ENCODE peak calls at places on chromosome 11, in ten cellular contexts. C is IMR-90, K is PC-3, E is GM23248, F is fibroblast of lung, P is colonic mucosa, Z is neural progenitor cell, Y is H9, R is neuronal stem cell, N is astrocyte. T is an unnamed sample.
A peak's percentile ranks its signal among the peaks of the same experiment; 100 is the strongest.

GRCh38 chr11:69444381-69445130 is 36.9 kb upstream of the LINC01488 start:
- DNase-seq in C (peak; percentile 93), K (peak; percentile 63), E (peak; percentile 91), F (peak; percentile 90), P (peak; percentile 41), Z (peak; percentile 79), Y (peak; percentile 83), R (no peak), N (peak; percentile 90), T (peak; percentile 90)

GRCh38 chr11:117691501-117691900 is 105.5 kb downstream of the DSCAML1 start:
- DNase-seq in C (no peak), K (peak; percentile 27), E (no peak), F (no peak), P (no peak), Z (no peak), Y (no peak), R (no peak), N (no peak), T (no peak)

GRCh38 chr11:8068605-8069221 is 12.3 kb upstream of the TUB start:
- DNase-seq in C (peak; percentile 91), K (peak; percentile 39), E (peak; percentile 83), F (peak; percentile 92), P (no peak), Z (no peak), Y (peak; percentile 23), R (no peak), N (peak; percentile 92), T (no peak)

GRCh38 chr11:108340958-108341357 is 118.1 kb downstream of the ATM start:
- DNase-seq in C (no peak), K (peak; percentile 95), E (no peak), F (no peak), P (no peak), Z (no peak), Y (peak; percentile 68), R (no peak), N (no peak), T (peak; percentile 96)

GRCh38 chr11:75063732-75064314 is 32.9 kb downstream of the OR2AT4 start:
- DNase-seq in C (peak; percentile 10), K (peak; percentile 41), E (peak; percentile 1), F (peak; percentile 24), P (no peak), Z (no peak), Y (no peak), R (no peak), N (no peak), T (no peak)

GRCh38 chr11:92866679-92867282 is 102.7 kb upstream of the MTNR1B start:
- DNase-seq in C (no peak), K (no peak), E (no peak), F (no peak), P (no peak), Z (no peak), Y (no peak), R (no peak), N (no peak), T (no peak)

GRCh38 chr11:88352139-88352538 is 14.6 kb upstream of the CTSC start:
- DNase-seq in C (peak; percentile 30), K (peak; percentile 59), E (peak; percentile 43), F (peak; percentile 62), P (no peak), Z (no peak), Y (no peak), R (no peak), N (peak; percentile 52), T (peak; percentile 37)

GRCh38 chr11:42976636-42977217 is 335.1 kb upstream of the API5 start:
- DNase-seq in C (no peak), K (no peak), E (no peak), F (no peak), P (no peak), Z (no peak), Y (no peak), R (no peak), N (no peak), T (no peak)

GRCh38 chr11:73381589-73381988 is 5.4 kb downstream of the RELT start:
- DNase-seq in C (no peak), K (no peak), E (no peak), F (no peak), P (no peak), Z (no peak), Y (no peak), R (no peak), N (no peak), T (no peak)

DNA sequence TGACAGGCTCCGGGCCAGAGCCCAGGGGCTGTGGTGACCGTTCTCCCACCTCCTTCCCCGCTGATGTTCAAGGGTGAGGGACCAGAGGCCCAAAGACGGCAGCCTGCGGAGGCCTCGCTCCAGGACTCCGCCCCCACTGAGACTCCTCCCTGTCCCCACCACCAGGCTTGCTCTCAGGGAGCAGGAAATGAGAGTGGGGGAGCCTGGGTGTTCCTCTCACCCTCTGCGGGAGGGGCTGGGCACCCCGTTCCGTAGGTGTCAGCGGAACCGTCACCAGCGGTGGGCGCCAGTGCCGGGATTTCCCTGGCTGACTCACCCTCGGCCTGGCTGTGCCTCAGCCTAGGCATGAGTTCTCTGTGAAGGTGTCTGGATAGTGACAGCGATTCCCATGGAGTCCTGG is 15.7 kb downstream of the DAGLA start:
- DNase-seq in C (peak; percentile 81), K (peak; percentile 93), E (peak; percentile 95), F (peak; percentile 78), P (peak; percentile 81), Z (no peak), Y (no peak), R (no peak), N (peak; percentile 71), T (peak; percentile 91)
- H3K9ac ChIP-seq in C (no peak overlapping the region), K (peak overlapping the region; percentile 66), E (peak overlapping the region; percentile 72), F (peak overlapping the region; percentile 16), P (peak overlapping the region; percentile 54), Z (no peak overlapping the region), Y (no peak overlapping the region), R (peak overlapping the region; percentile 24), N (peak overlapping the region; percentile 75), T (peak overlapping the region; percentile 45)

GRCh38 chr11:83063073-83063754 is 8.5 kb downstream of the RAB30 start:
- DNase-seq in C (peak; percentile 33), K (peak; percentile 36), E (peak; percentile 68), F (peak; percentile 83), P (no peak), Z (no peak), Y (no peak), R (no peak), N (peak; percentile 82), T (no peak)

GRCh38 chr11:83061883-83062282 is 9.8 kb downstream of the RAB30 start:
- DNase-seq in C (no peak), K (no peak), E (no peak), F (no peak), P (no peak), Z (no peak), Y (no peak), R (no peak), N (no peak), T (no peak)

GRCh38 chr11:83060965-83061364 is 10.7 kb downstream of the RAB30 start:
- DNase-seq in C (no peak), K (no peak), E (no peak), F (no peak), P (no peak), Z (no peak), Y (no peak), R (no peak), N (no peak), T (no peak)

GRCh38 chr11:83068573-83068972 is 3.1 kb downstream of the RAB30 start:
- DNase-seq in C (no peak), K (no peak), E (no peak), F (no peak), P (no peak), Z (no peak), Y (no peak), R (no peak), N (no peak), T (no peak)

DNA sequence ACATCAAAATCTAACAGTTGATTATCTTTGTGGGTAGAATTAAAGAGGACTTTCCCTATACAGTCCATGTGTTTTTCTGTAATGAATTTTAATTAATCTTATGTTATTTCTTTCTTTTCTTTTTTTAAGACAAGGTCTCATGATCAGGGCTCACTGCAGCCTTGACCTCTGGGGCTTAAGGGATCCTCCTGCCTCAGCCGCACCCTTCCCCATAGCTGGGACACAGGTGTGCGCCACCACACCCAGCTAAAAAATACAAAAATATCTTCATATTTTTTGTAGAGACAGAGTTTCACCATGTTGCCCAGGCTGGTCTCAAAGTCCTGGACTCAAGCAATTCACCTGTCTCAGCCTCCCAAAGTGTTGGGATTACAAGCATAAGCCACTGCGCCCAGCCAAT is 7.7 kb downstream of the RAB30 start:
- DNase-seq in C (no peak), K (no peak), E (no peak), F (no peak), P (no peak), Z (no peak), Y (no peak), R (no peak), N (no peak), T (no peak)
- H3K9ac ChIP-seq in C (no peak overlapping the region), K (no peak overlapping the region), E (no peak overlapping the region), F (no peak overlapping the region), P (no peak overlapping the region), Z (no peak overlapping the region), Y (no peak overlapping the region), R (no peak overlapping the region), N (no peak overlapping the region), T (no peak overlapping the region)

GRCh38 chr11:67041602-67042001 is 15.0 kb upstream of the RHOD start:
- DNase-seq in C (no peak), K (no peak), E (no peak), F (no peak), P (no peak), Z (no peak), Y (no peak), R (no peak), N (no peak), T (no peak)

GRCh38 chr11:67044496-67044895 is 12.2 kb upstream of the RHOD start:
- DNase-seq in C (peak; percentile 22), K (no peak), E (no peak), F (peak; percentile 50), P (no peak), Z (no peak), Y (no peak), R (no peak), N (peak; percentile 41), T (no peak)

GRCh38 chr11:67040147-67040546 is 16.5 kb upstream of the RHOD start:
- DNase-seq in C (no peak), K (no peak), E (no peak), F (no peak), P (no peak), Z (no peak), Y (no peak), R (no peak), N (no peak), T (no peak)

GRCh38 chr11:67045314-67045713 is 11.3 kb upstream of the RHOD start:
- DNase-seq in C (peak; percentile 95), K (peak; percentile 90), E (peak; percentile 95), F (peak; percentile 95), P (no peak), Z (no peak), Y (no peak), R (no peak), N (peak; percentile 92), T (peak; percentile 89)

GRCh38 chr11:67043572-67044329 is 12.9 kb upstream of the RHOD start:
- DNase-seq in C (peak; percentile 18), K (no peak), E (no peak), F (peak; percentile 37), P (no peak), Z (no peak), Y (no peak), R (no peak), N (no peak), T (no peak)
- H3K9ac ChIP-seq in C (no peak overlapping the region), K (no peak overlapping the region), E (no peak overlapping the region), F (no peak overlapping the region), P (no peak overlapping the region), Z (no peak overlapping the region), Y (no peak overlapping the region), R (no peak overlapping the region), N (no peak overlapping the region), T (no peak overlapping the region)

GRCh38 chr11:1864831-1865665 is 12.2 kb downstream of the LSP1 start:
- DNase-seq in C (no peak), K (no peak), E (no peak), F (no peak), P (no peak), Z (peak; percentile 36), Y (no peak), R (no peak), N (no peak), T (no peak)
- H3K9ac ChIP-seq in C (no peak overlapping the region), K (no peak overlapping the region), E (no peak overlapping the region), F (no peak overlapping the region), P (peak overlapping the region; percentile 69), Z (no peak overlapping the region), Y (no peak overlapping the region), R (peak overlapping the region; percentile 60), N (peak overlapping the region; percentile 38), T (no peak overlapping the region)